ENCODE peak calls at places on chromosomes 7 and 10, in four cellular contexts. E is mammary epithelial cell, Y is MM.1S, U is ovary. B is an unnamed sample. For H3K9me3, the result is how much of the 10 kb centered on the place peaks cover.

GRCh38 chr10:7111574-7111973 is 299.3 kb downstream of the SFMBT2 start:
- DNase-seq in E (peak), Y (no peak), U (no peak), B (no peak)

GRCh38 chr7:139702811-139703467 is 74.9 kb downstream of the HIPK2 start:
- DNase-seq in E (no peak), Y (no peak), U (no peak), B (no peak)

GRCh38 chr7:35366167-35367155 is 112.6 kb upstream of the TBX20 start:
- DNase-seq in E (no peak), Y (no peak), U (no peak), B (no peak)

GRCh38 chr7:47973739-47974138 is 5.7 kb downstream of the HUS1 start:
- DNase-seq in E (no peak), Y (no peak), U (no peak), B (no peak)

GRCh38 chr7:2637505-2638223 is 5.9 kb downstream of the TTYH3 start:
- DNase-seq in E (no peak), Y (no peak), U (no peak), B (peak)

GRCh38 chr7:67377939-67378862 is 381.6 kb downstream of the TYW1 start:
- DNase-seq in E (peak), Y (peak), U (peak), B (peak)

GRCh38 chr7:27602766-27603165 is 59.9 kb downstream of the HIBADH start:
- DNase-seq in E (no peak), Y (no peak), U (no peak), B (no peak)

GRCh38 chr10:128209862-128210214 is 83.6 kb upstream of the MKI67 start:
- DNase-seq in E (no peak), Y (no peak), U (no peak), B (no peak)

GRCh38 chr7:27605283-27605682 is 57.4 kb downstream of the HIBADH start:
- DNase-seq in E (no peak), Y (no peak), U (no peak), B (no peak)

GRCh38 chr7:133053321-133053891 is 28.5 kb downstream of the CHCHD3 start:
- DNase-seq in E (peak), Y (no peak), U (no peak), B (peak)

GRCh38 chr10:128491686-128492085 is 365.5 kb upstream of the MKI67 start:
- DNase-seq in E (no peak), Y (no peak), U (no peak), B (no peak)

GRCh38 chr7:112421666-112422486 is 28.4 kb upstream of the IFRD1 start:
- DNase-seq in E (no peak), Y (peak), U (no peak), B (no peak)

GRCh38 chr7:50706469-50706937 is 76.2 kb downstream of the GRB10 start:
- DNase-seq in E (peak), Y (no peak), U (no peak), B (no peak)

GRCh38 chr10:98078774-98079173 is 48.4 kb upstream of the CRTAC1 start:
- DNase-seq in E (no peak), Y (no peak), U (no peak), B (no peak)

GRCh38 chr10:50576995-50577394 is 46.8 kb downstream of the SGMS1 start:
- DNase-seq in E (no peak), Y (no peak), U (no peak), B (no peak)

GRCh38 chr10:113648478-113648877 is 15.4 kb downstream of the NRAP start:
- DNase-seq in E (no peak), Y (no peak), U (no peak), B (no peak)

GRCh38 chr10:50538473-50539398 is 85.0 kb downstream of the SGMS1 start:
- DNase-seq in E (peak), Y (no peak), U (no peak), B (no peak)

GRCh38 chr7:26648429-26649015 is 215.9 kb downstream of the SKAP2 start:
- DNase-seq in E (peak), Y (no peak), U (no peak), B (no peak)

GRCh38 chr10:21279217-21279575 is 246.3 kb downstream of the SKIDA1 start:
- DNase-seq in E (no peak), Y (no peak), U (no peak), B (no peak)

GRCh38 chr7:75623390-75624133 is 115.2 kb downstream of the HIP1 start:
- DNase-seq in E (no peak), Y (no peak), U (no peak), B (no peak)

GRCh38 chr7:127678947-127679346 is 27.0 kb downstream of the SND1 start:
- DNase-seq in E (no peak), Y (no peak), U (no peak), B (no peak)
- H3K4me3 ChIP-seq in E (no peak), Y (no peak), U (no peak), B (no peak)

GRCh38 chr10:82308641-82309040 is 433.6 kb downstream of the NRG3 start:
- DNase-seq in E (no peak), Y (peak), U (no peak), B (no peak)
- H3K9me3 ChIP-seq in E (under half), Y (under half), U (under half), B (under half)

DNA sequence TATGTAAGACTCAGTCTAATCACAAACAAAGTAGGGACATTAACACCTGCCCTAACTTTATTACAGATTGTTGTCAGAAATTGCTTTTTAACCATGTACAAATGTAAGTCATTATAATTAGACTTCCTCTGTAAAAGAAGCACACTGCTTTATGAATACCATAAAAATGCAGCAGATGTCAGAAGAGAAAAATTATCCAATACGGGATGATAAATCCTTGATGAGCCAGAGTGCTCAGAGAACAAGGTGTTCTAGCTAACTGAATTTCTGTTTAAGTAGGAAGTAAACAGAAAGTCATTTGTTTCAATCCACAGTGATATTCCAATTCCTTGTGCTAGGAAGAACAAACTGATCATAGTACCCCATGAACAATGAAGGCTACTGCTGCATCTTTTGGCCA is 54.6 kb upstream of the BMPER start:
- DNase-seq in E (no peak), Y (no peak), U (no peak), B (no peak)
- H3K4me3 ChIP-seq in E (no peak), Y (no peak), U (no peak), B (no peak)

DNA sequence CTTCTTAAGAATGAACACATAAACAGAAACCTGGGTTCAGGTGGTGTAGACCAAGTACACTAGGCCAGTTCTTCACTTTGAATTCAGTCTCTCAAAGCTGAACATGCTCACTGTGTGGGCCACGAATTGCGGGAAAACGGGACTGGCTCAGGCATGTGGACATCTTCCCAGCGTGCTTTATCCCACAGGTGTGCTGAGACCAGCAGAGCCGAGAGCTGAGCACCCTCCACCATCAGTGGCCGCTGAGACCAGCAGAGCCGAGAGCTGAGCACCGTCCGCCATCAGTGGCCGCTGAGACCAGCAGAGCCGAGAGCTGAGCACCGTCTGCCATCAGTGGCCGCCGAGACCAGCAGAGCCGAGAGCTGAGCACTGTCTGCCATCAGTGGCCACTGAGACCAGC is 265.4 kb downstream of the DNAJB6 start:
- DNase-seq in E (no peak), Y (no peak), U (no peak), B (no peak)
- H3K9me3 ChIP-seq in E (under half), Y (under half), U (under half), B (under half)

GRCh38 chr10:31926154-31926553 is 2.5 kb downstream of the ARHGAP12 start:
- DNase-seq in E (peak), Y (no peak), U (no peak), B (no peak)
- H3K4me3 ChIP-seq in E (no peak), Y (no peak), U (no peak), B (no peak)

GRCh38 chr10:131653550-131654470 is 247.0 kb upstream of the PPP2R2D start:
- DNase-seq in E (no peak), Y (no peak), U (no peak), B (no peak)

GRCh38 chr10:131651674-131652093 is 249.1 kb upstream of the PPP2R2D start:
- DNase-seq in E (no peak), Y (no peak), U (no peak), B (no peak)

GRCh38 chr10:131650771-131651673 is 249.8 kb upstream of the PPP2R2D start:
- DNase-seq in E (no peak), Y (no peak), U (no peak), B (no peak)

GRCh38 chr10:131653140-131653539 is 247.7 kb upstream of the PPP2R2D start:
- DNase-seq in E (no peak), Y (no peak), U (no peak), B (no peak)

GRCh38 chr10:131652416-131652815 is 248.4 kb upstream of the PPP2R2D start:
- DNase-seq in E (no peak), Y (no peak), U (no peak), B (no peak)
- H3K9me3 ChIP-seq in E (under half), Y (under half), U (under half), B (under half)

GRCh38 chr10:91410638-91411367 is 659 bp downstream of the HECTD2 start:
- DNase-seq in E (no peak), Y (peak), U (no peak), B (peak)
- H3K4me3 ChIP-seq in E (peak), Y (peak), U (peak), B (peak)

GRCh38 chr7:57414852-57415251 is 35.1 kb upstream of the ZNF716 start:
- DNase-seq in E (no peak), Y (no peak), U (no peak), B (no peak)
- H3K9me3 ChIP-seq in E (under half), Y (under half), U (under half), B (under half)

GRCh38 chr7:29284586-29285450 is 90.2 kb downstream of the CHN2 start:
- DNase-seq in E (no peak), Y (no peak), U (no peak), B (no peak)
- H3K4me3 ChIP-seq in E (no peak), Y (no peak), U (no peak), B (no peak)